ENCODE peak calls at places on chromosomes 3 and 15, in six cellular contexts. M is spleen, B is SW480, P is AG04449, O is NCI-H1930, V is cardiac fibroblast. U is an unnamed sample.

GRCh38 chr3:16148783-16149182 is 25.7 kb upstream of the GALNT15 start:
- DNase-seq in M (no peak), B (no peak), P (peak), O (no peak), V (peak), U (no peak)

GRCh38 chr15:83733206-83733605 is 79.3 kb downstream of the ADAMTSL3 start:
- DNase-seq in M (no peak), B (peak), P (no peak), O (no peak), V (peak), U (peak)

GRCh38 chr15:67746450-67746849 is 78.9 kb upstream of the SKOR1 start:
- DNase-seq in M (no peak), B (no peak), P (no peak), O (no peak), V (no peak), U (no peak)

GRCh38 chr3:28623106-28623505 is 274.5 kb upstream of the AZI2 start:
- DNase-seq in M (no peak), B (no peak), P (no peak), O (no peak), V (no peak), U (no peak)

GRCh38 chr3:24853685-24854341 is 359.2 kb upstream of the THRB start:
- DNase-seq in M (no peak), B (no peak), P (no peak), O (no peak), V (no peak), U (no peak)

GRCh38 chr3:10594915-10595314 is 89.5 kb upstream of the ATP2B2 start:
- DNase-seq in M (no peak), B (peak), P (no peak), O (no peak), V (peak), U (no peak)

GRCh38 chr15:35506272-35506870 is 39.6 kb downstream of the DPH6 start:
- DNase-seq in M (no peak), B (no peak), P (no peak), O (no peak), V (no peak), U (no peak)

GRCh38 chr3:84304214-84304613 is 654.6 kb upstream of the CADM2 start:
- DNase-seq in M (no peak), B (no peak), P (no peak), O (no peak), V (no peak), U (no peak)